ENCODE peak calls at places on chromosomes 6 and 20, in four cellular contexts. B, O, N and J are unnamed samples.

GRCh38 chr6:8633762-8634161 is 198.4 kb upstream of the SLC35B3 start:
- DNase-seq in B (no peak), O (no peak), N (no peak), J (no peak)

GRCh38 chr6:157269261-157269794 is 54.0 kb downstream of the TMEM242 start:
- DNase-seq in B (peak), O (peak), N (no peak), J (peak)

GRCh38 chr6:129853996-129854711 is 7.0 kb downstream of the TMEM244 start:
- DNase-seq in B (no peak), O (no peak), N (no peak), J (no peak)

GRCh38 chr6:99501762-99502161 is 13.5 kb downstream of the USP45 start:
- DNase-seq in B (no peak), O (no peak), N (no peak), J (no peak)

GRCh38 chr6:170200458-170200891 is 90.4 kb downstream of the DLL1 start:
- DNase-seq in B (no peak), O (no peak), N (no peak), J (peak)

GRCh38 chr20:31977080-31977479 is 9.1 kb downstream of the XKR7 start:
- DNase-seq in B (no peak), O (no peak), N (no peak), J (no peak)

GRCh38 chr20:3106658-3107463 is 22.3 kb upstream of the AVP start:
- DNase-seq in B (no peak), O (no peak), N (no peak), J (no peak)

GRCh38 chr20:61765871-61766654 is 299.6 kb downstream of the TAF4 start:
- DNase-seq in B (no peak), O (no peak), N (peak), J (no peak)

GRCh38 chr6:129801909-129802308 is 59.2 kb downstream of the TMEM244 start:
- DNase-seq in B (no peak), O (peak), N (no peak), J (no peak)

GRCh38 chr6:163547287-163547686 is 132.8 kb downstream of the QKI start:
- DNase-seq in B (no peak), O (no peak), N (no peak), J (no peak)

GRCh38 chr6:31586596-31586995 is 519 bp downstream of the LST1 start:
- DNase-seq in B (no peak), O (peak), N (no peak), J (no peak)

GRCh38 chr6:112268628-112269027 is 14.3 kb upstream of the LAMA4 start:
- DNase-seq in B (no peak), O (no peak), N (no peak), J (no peak)

GRCh38 chr6:90918361-90918760 is 331.5 kb upstream of the MAP3K7 start:
- DNase-seq in B (no peak), O (no peak), N (no peak), J (no peak)
- TF ChIP-seq POLR2A in B (no peak), O (no peak), N (no peak), J (no peak)

GRCh38 chr20:64101731-64102621 is 5.4 kb downstream of the NPBWR2 start:
- DNase-seq in B (no peak), O (peak), N (no peak), J (no peak)
- H3K4me3 ChIP-seq in B (no peak), O (no peak), N (peak), J (peak)

DNA sequence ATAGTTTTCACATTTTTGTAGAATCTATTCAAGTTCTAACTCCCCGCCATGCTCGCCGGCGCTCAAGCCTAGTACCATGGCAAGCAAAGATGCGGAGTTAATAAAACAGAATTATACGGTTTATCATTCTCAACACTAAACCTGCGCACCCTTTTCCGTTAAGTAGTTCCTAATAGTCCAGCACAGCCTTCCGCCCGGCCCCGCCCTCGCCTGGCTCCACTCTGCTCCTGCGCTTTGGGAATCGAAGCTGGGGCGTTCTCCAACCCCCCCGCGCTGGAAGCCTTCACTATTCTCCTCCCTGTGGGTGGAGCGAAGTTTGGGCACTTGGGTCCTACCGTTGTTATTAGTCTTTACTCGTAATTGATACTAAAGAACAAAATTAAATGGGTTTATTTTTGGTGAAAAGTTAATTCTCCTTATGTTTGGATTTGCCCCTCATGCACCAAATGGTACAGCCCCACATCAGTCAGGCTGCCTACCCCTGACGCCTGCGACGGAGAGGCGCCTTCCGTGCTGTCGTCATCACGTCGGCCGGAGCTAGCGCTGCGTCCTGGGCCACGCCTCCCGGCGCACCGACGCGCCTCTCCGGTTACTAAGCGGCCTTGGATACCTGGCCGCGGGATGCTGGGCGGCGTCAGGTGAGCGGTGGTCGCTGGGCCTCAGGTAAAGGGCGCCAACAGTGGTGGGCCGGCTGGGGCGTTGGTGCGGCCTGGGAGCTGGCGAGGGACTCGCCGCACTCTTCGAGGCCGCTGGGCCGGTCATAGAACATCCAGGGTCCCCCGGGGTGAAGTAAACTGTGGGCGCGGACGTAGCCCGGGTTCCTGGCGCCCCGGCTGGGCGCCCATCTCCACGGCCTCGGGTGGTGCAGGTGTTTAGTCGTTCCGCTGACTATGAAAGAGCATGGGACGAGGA is at the start of gene IFT52:
- DNase-seq in B (peak), O (peak), N (peak), J (peak)
- TF ChIP-seq POLR2A in B (peak), O (peak), N (no peak), J (peak)

GRCh38 chr20:11451793-11452291 is 465.9 kb upstream of the BTBD3 start:
- DNase-seq in B (no peak), O (no peak), N (no peak), J (no peak)

GRCh38 chr20:11452326-11452725 is 465.4 kb upstream of the BTBD3 start:
- DNase-seq in B (no peak), O (no peak), N (no peak), J (no peak)

GRCh38 chr20:11457476-11457875 is 460.2 kb upstream of the BTBD3 start:
- DNase-seq in B (no peak), O (no peak), N (no peak), J (no peak)

GRCh38 chr20:11453430-11453829 is 464.3 kb upstream of the BTBD3 start:
- DNase-seq in B (no peak), O (no peak), N (no peak), J (no peak)

GRCh38 chr20:11454966-11455799 is 462.5 kb upstream of the BTBD3 start:
- DNase-seq in B (no peak), O (peak), N (no peak), J (no peak)
- H3K4me3 ChIP-seq in B (no peak), O (no peak), N (no peak), J (no peak)

GRCh38 chr6:85674604-85675003 is 31.9 kb upstream of the SYNCRIP start:
- DNase-seq in B (no peak), O (no peak), N (no peak), J (no peak)
- TF ChIP-seq POLR2A in B (no peak), O (no peak), N (no peak), J (no peak)

GRCh38 chr20:44646023-44646640 is 5.4 kb downstream of the ADA start:
- DNase-seq in B (no peak), O (peak), N (no peak), J (no peak)
- H3K4me3 ChIP-seq in B (no peak), O (no peak), N (no peak), J (no peak)

GRCh38 chr6:56374841-56375369 is 127.5 kb upstream of the COL21A1 start:
- DNase-seq in B (no peak), O (no peak), N (no peak), J (no peak)

GRCh38 chr6:56377295-56377694 is 129.9 kb upstream of the COL21A1 start:
- DNase-seq in B (no peak), O (no peak), N (no peak), J (no peak)

GRCh38 chr6:56372621-56373020 is 125.2 kb upstream of the COL21A1 start:
- DNase-seq in B (no peak), O (no peak), N (no peak), J (no peak)

GRCh38 chr6:56378507-56378906 is 131.1 kb upstream of the COL21A1 start:
- DNase-seq in B (no peak), O (no peak), N (no peak), J (no peak)

DNA sequence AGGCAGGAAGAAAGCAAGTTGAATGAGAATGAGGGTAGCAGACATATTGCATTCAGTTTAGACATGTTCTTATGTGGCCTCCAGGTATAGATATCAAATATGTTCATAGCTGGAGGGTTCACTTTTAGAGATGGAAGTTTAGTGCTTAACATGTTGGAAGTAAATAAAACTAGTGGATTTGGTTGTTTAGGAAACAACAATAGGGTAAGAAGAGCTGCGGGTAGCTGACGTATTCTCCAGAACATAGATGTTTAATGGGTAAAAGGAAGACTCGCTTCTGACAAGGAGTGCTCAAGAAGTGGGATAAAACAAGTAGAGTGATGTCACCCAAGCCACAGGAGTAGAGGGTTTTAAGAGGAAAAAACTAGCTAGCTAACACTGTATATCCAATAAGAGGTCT is 128.4 kb upstream of the COL21A1 start:
- DNase-seq in B (no peak), O (no peak), N (no peak), J (no peak)
- TF ChIP-seq POLR2A in B (no peak), O (no peak), N (no peak), J (no peak)

GRCh38 chr6:104953410-104953953 is 3.4 kb upstream of the LIN28B start:
- DNase-seq in B (no peak), O (no peak), N (no peak), J (no peak)

GRCh38 chr6:104955491-104955890 is 1.4 kb upstream of the LIN28B start:
- DNase-seq in B (no peak), O (no peak), N (no peak), J (no peak)

GRCh38 chr6:104951677-104952076 is 5.2 kb upstream of the LIN28B start:
- DNase-seq in B (no peak), O (no peak), N (no peak), J (no peak)

GRCh38 chr6:104954091-104954797 is 2.7 kb upstream of the LIN28B start:
- DNase-seq in B (no peak), O (no peak), N (no peak), J (no peak)

GRCh38 chr6:104952911-104953409 is 3.9 kb upstream of the LIN28B start:
- DNase-seq in B (no peak), O (no peak), N (no peak), J (no peak)
- H3K4me3 ChIP-seq in B (no peak), O (no peak), N (no peak), J (no peak)